ENCODE peak calls at places on chromosomes 12 and 14, in eight cellular contexts. G, H, E, R, X, O, W and J are unnamed samples.

GRCh38 chr12:128671528-128672042 is 152.2 kb downstream of the SLC15A4 start:
- DNase-seq in G (no peak), H (peak; percentile 26), E (no peak), R (no peak), X (no peak), O (no peak), W (no peak), J (no peak)

GRCh38 chr14:65268594-65268993 is 143.9 kb upstream of the FUT8 start:
- DNase-seq in G (no peak), H (no peak), E (no peak), R (no peak), X (no peak), O (no peak), W (no peak), J (no peak)

GRCh38 chr12:76587428-76588178 is 28.0 kb upstream of the OSBPL8 start:
- DNase-seq in G (no peak), H (no peak), E (no peak), R (no peak), X (no peak), O (no peak), W (no peak), J (no peak)

GRCh38 chr14:86712176-86712575 is 1182.2 kb downstream of the FLRT2 start:
- DNase-seq in G (no peak), H (no peak), E (no peak), R (no peak), X (no peak), O (no peak), W (no peak), J (no peak)

GRCh38 chr12:85279449-85280137 is 427 bp upstream of the ALX1 start:
- DNase-seq in G (no peak), H (no peak), E (no peak), R (no peak), X (peak; percentile 63), O (peak; percentile 61), W (no peak), J (no peak)

GRCh38 chr12:57983150-57983857 is 41.9 kb downstream of the ATP23 start:
- DNase-seq in G (no peak), H (peak; percentile 73), E (peak; percentile 71), R (no peak), X (no peak), O (peak; percentile 50), W (no peak), J (no peak)

GRCh38 chr14:73712071-73712506 is 2.1 kb downstream of the PNMA1 start:
- DNase-seq in G (no peak), H (peak; percentile 75), E (no peak), R (no peak), X (no peak), O (no peak), W (no peak), J (no peak)

GRCh38 chr12:65638324-65638723 is 186.0 kb upstream of the HMGA2 start:
- DNase-seq in G (no peak), H (no peak), E (no peak), R (no peak), X (no peak), O (no peak), W (no peak), J (no peak)

GRCh38 chr12:123237646-123238329 is 4.6 kb downstream of the MTRFR start:
- DNase-seq in G (peak; percentile 63), H (peak; percentile 89), E (peak; percentile 78), R (peak; percentile 58), X (peak; percentile 79), O (peak; percentile 35), W (peak; percentile 9), J (peak; percentile 39)

GRCh38 chr12:3492868-3493224 is 1.8 kb downstream of the PRMT8 start:
- DNase-seq in G (no peak), H (no peak), E (no peak), R (no peak), X (no peak), O (no peak), W (no peak), J (no peak)

GRCh38 chr12:39272934-39273770 is 169.8 kb downstream of the KIF21A start:
- DNase-seq in G (no peak), H (peak; percentile 67), E (peak; percentile 70), R (no peak), X (no peak), O (peak; percentile 26), W (no peak), J (peak; percentile 15)

GRCh38 chr14:79415726-79416125 is 795.6 kb downstream of the DIO2 start:
- DNase-seq in G (no peak), H (no peak), E (no peak), R (no peak), X (no peak), O (no peak), W (no peak), J (no peak)

GRCh38 chr14:75591331-75591946 is 13.0 kb downstream of the FLVCR2 start:
- DNase-seq in G (no peak), H (no peak), E (no peak), R (no peak), X (no peak), O (no peak), W (no peak), J (no peak)

GRCh38 chr12:82803201-82803600 is 116.5 kb downstream of the TMTC2 start:
- DNase-seq in G (no peak), H (no peak), E (no peak), R (no peak), X (no peak), O (no peak), W (no peak), J (no peak)

GRCh38 chr14:81384900-81385299 is 15.2 kb downstream of the STON2 start:
- DNase-seq in G (no peak), H (peak; percentile 62), E (peak; percentile 48), R (no peak), X (no peak), O (peak; percentile 78), W (no peak), J (no peak)

GRCh38 chr12:22588817-22589216 is 36.2 kb upstream of the ETNK1 start:
- DNase-seq in G (no peak), H (no peak), E (peak; percentile 18), R (no peak), X (no peak), O (no peak), W (no peak), J (no peak)

GRCh38 chr12:132502882-132503193 is 12.9 kb downstream of the FBRSL1 start:
- DNase-seq in G (no peak), H (no peak), E (no peak), R (no peak), X (no peak), O (no peak), W (no peak), J (no peak)

GRCh38 chr14:76252471-76252870 is 100.7 kb downstream of the GPATCH2L start:
- DNase-seq in G (no peak), H (no peak), E (no peak), R (no peak), X (no peak), O (no peak), W (no peak), J (no peak)

GRCh38 chr14:58428011-58428807 is 690 bp downstream of the KIAA0586 start:
- DNase-seq in G (no peak), H (peak; percentile 80), E (peak; percentile 55), R (no peak), X (no peak), O (peak; percentile 63), W (no peak), J (no peak)

GRCh38 chr12:27424631-27425230 is 21.8 kb upstream of the SMCO2 start:
- DNase-seq in G (peak; percentile 26), H (peak; percentile 66), E (peak; percentile 75), R (no peak), X (no peak), O (peak; percentile 60), W (no peak), J (no peak)

GRCh38 chr12:91357381-91357780 is 174.8 kb upstream of the DCN start:
- DNase-seq in G (no peak), H (peak; percentile 13), E (peak; percentile 88), R (no peak), X (no peak), O (no peak), W (no peak), J (no peak)

GRCh38 chr14:92439551-92440344 is 73.8 kb upstream of the RIN3 start:
- DNase-seq in G (peak; percentile 57), H (no peak), E (no peak), R (no peak), X (no peak), O (no peak), W (no peak), J (no peak)

GRCh38 chr14:61965030-61965745 is 203.0 kb downstream of the SNAPC1 start:
- DNase-seq in G (no peak), H (peak; percentile 87), E (no peak), R (no peak), X (no peak), O (peak; percentile 59), W (no peak), J (no peak)

GRCh38 chr14:104350463-104351185 is 212.2 kb downstream of the KIF26A start:
- DNase-seq in G (peak; percentile 26), H (no peak), E (no peak), R (no peak), X (peak; percentile 48), O (no peak), W (peak; percentile 83), J (no peak)

GRCh38 chr14:53306926-53307325 is 153.8 kb upstream of the DDHD1 start:
- DNase-seq in G (no peak), H (peak; percentile 48), E (no peak), R (no peak), X (no peak), O (peak; percentile 84), W (peak; percentile 77), J (no peak)

GRCh38 chr14:94517641-94518257 is 8.5 kb upstream of the SERPINA12 start:
- DNase-seq in G (no peak), H (no peak), E (no peak), R (no peak), X (no peak), O (peak; percentile 7), W (no peak), J (no peak)